ENCODE peak calls at places on chromosomes 2 and 18, in five cellular contexts. One of them, this sample, is unnamed.

GRCh38 chr18:28884304-28884703 is 707.4 kb upstream of the CDH2 start:
- DNase-seq in HepG2: no peak
- DNase-seq in GM23338: no peak
- DNase-seq in K562: no peak
- DNase-seq in SK-N-SH: no peak
- DNase-seq in this sample: no peak

GRCh38 chr2:71665168-71666093 is 212.1 kb downstream of the DYSF start:
- DNase-seq in GM23338: no peak
- DNase-seq in SK-N-SH: no peak
- DNase-seq in K562: no peak
- DNase-seq in HepG2: no peak
- DNase-seq in this sample: no peak

GRCh38 chr2:70995227-70995729 is 605 bp upstream of the TEX261 start:
- DNase-seq in SK-N-SH: peak; percentile 72
- DNase-seq in GM23338: peak; percentile 76
- DNase-seq in HepG2: peak; percentile 78
- DNase-seq in K562: peak; percentile 50
- DNase-seq in this sample: peak; percentile 56

GRCh38 chr2:125796784-125797183 is 859.2 kb upstream of the GYPC start:
- DNase-seq in HepG2: no peak
- DNase-seq in K562: no peak
- DNase-seq in SK-N-SH: no peak
- DNase-seq in GM23338: no peak
- DNase-seq in this sample: no peak

GRCh38 chr2:205752924-205753323 is 70.6 kb downstream of the NRP2 start:
- DNase-seq in HepG2: no peak
- DNase-seq in SK-N-SH: no peak
- DNase-seq in K562: no peak
- DNase-seq in GM23338: no peak
- DNase-seq in this sample: no peak

GRCh38 chr2:241321033-241321432 is 5.3 kb downstream of the SEPTIN2 start:
- DNase-seq in GM23338: no peak
- DNase-seq in HepG2: no peak
- DNase-seq in K562: no peak
- DNase-seq in SK-N-SH: no peak
- DNase-seq in this sample: no peak

GRCh38 chr18:49658871-49659378 is 97.1 kb downstream of the LIPG start:
- DNase-seq in HepG2: no peak
- DNase-seq in SK-N-SH: no peak
- DNase-seq in K562: no peak
- DNase-seq in GM23338: peak; percentile 50
- DNase-seq in this sample: no peak

GRCh38 chr2:80233333-80233732 is 71.2 kb downstream of the LRRTM1 start:
- DNase-seq in SK-N-SH: peak; percentile 50
- DNase-seq in HepG2: no peak
- DNase-seq in GM23338: no peak
- DNase-seq in K562: no peak
- DNase-seq in this sample: no peak

GRCh38 chr2:235270951-235271350 is 222.9 kb upstream of the AGAP1 start:
- DNase-seq in K562: no peak
- DNase-seq in SK-N-SH: no peak
- DNase-seq in HepG2: no peak
- DNase-seq in GM23338: no peak
- DNase-seq in this sample: peak; percentile 75

GRCh38 chr2:203579131-203579643 is 44.1 kb upstream of the RAPH1 start:
- DNase-seq in K562: no peak
- DNase-seq in GM23338: peak; percentile 41
- DNase-seq in HepG2: no peak
- DNase-seq in SK-N-SH: no peak
- DNase-seq in this sample: no peak

GRCh38 chr18:56696966-56697365 is 45.8 kb downstream of the WDR7 start:
- DNase-seq in GM23338: no peak
- DNase-seq in HepG2: no peak
- DNase-seq in K562: no peak
- DNase-seq in SK-N-SH: no peak
- DNase-seq in this sample: no peak

GRCh38 chr2:216974321-216975302 is 114.7 kb upstream of the TNP1 start:
- DNase-seq in HepG2: no peak
- DNase-seq in SK-N-SH: no peak
- DNase-seq in GM23338: no peak
- DNase-seq in K562: no peak
- DNase-seq in this sample: no peak

GRCh38 chr18:13437034-13437433 is 218.5 kb downstream of the LDLRAD4 start:
- DNase-seq in HepG2: no peak
- DNase-seq in SK-N-SH: no peak
- DNase-seq in K562: no peak
- DNase-seq in GM23338: no peak
- DNase-seq in this sample: no peak

GRCh38 chr2:45909677-45910191 is 258.3 kb downstream of the PRKCE start:
- DNase-seq in K562: no peak
- DNase-seq in HepG2: no peak
- DNase-seq in SK-N-SH: no peak
- DNase-seq in GM23338: no peak
- DNase-seq in this sample: no peak

GRCh38 chr2:75870654-75871137 is 160.0 kb upstream of the GCFC2 start:
- DNase-seq in SK-N-SH: no peak
- DNase-seq in GM23338: peak; percentile 31
- DNase-seq in HepG2: no peak
- DNase-seq in K562: no peak
- DNase-seq in this sample: no peak

GRCh38 chr2:241007880-241008710 is 9.7 kb downstream of the SNED1 start:
- DNase-seq in SK-N-SH: no peak
- DNase-seq in K562: no peak
- DNase-seq in GM23338: no peak
- DNase-seq in HepG2: no peak
- DNase-seq in this sample: no peak

GRCh38 chr2:88658318-88658717 is 31.1 kb upstream of the EIF2AK3 start:
- DNase-seq in K562: no peak
- DNase-seq in SK-N-SH: no peak
- DNase-seq in GM23338: no peak
- DNase-seq in HepG2: no peak
- DNase-seq in this sample: no peak

GRCh38 chr2:85794491-85795121 is 40.8 kb downstream of the ATOH8 start:
- DNase-seq in GM23338: no peak
- DNase-seq in HepG2: no peak
- DNase-seq in SK-N-SH: peak; percentile 67
- DNase-seq in K562: no peak
- DNase-seq in this sample: no peak

GRCh38 chr18:76394780-76395476 is 100.1 kb downstream of the ZNF516 start:
- DNase-seq in K562: no peak
- DNase-seq in HepG2: no peak
- DNase-seq in SK-N-SH: no peak
- DNase-seq in GM23338: no peak
- DNase-seq in this sample: no peak

GRCh38 chr2:201404699-201405275 is 46.5 kb downstream of the TRAK2 start:
- DNase-seq in K562: no peak
- DNase-seq in GM23338: peak; percentile 8
- DNase-seq in HepG2: no peak
- DNase-seq in SK-N-SH: no peak
- DNase-seq in this sample: no peak

GRCh38 chr2:21821697-21822227 is 698.0 kb downstream of the TDRD15 start:
- DNase-seq in K562: no peak
- DNase-seq in HepG2: no peak
- DNase-seq in SK-N-SH: no peak
- DNase-seq in GM23338: peak; percentile 14
- DNase-seq in this sample: no peak

GRCh38 chr2:7567646-7568045 is 650.4 kb downstream of the RNF144A start:
- DNase-seq in GM23338: peak; percentile 19
- DNase-seq in SK-N-SH: no peak
- DNase-seq in K562: no peak
- DNase-seq in HepG2: no peak
- DNase-seq in this sample: no peak

GRCh38 chr18:21191596-21192307 is 50.3 kb upstream of the GREB1L start:
- DNase-seq in HepG2: peak; percentile 42
- DNase-seq in K562: peak; percentile 13
- DNase-seq in GM23338: peak; percentile 86
- DNase-seq in SK-N-SH: peak; percentile 27
- DNase-seq in this sample: peak; percentile 31

GRCh38 chr18:21196426-21196825 is 45.6 kb upstream of the GREB1L start:
- DNase-seq in K562: no peak
- DNase-seq in SK-N-SH: no peak
- DNase-seq in HepG2: no peak
- DNase-seq in GM23338: no peak
- DNase-seq in this sample: no peak

GRCh38 chr18:21192308-21192624 is 49.8 kb upstream of the GREB1L start:
- DNase-seq in SK-N-SH: no peak
- DNase-seq in GM23338: no peak
- DNase-seq in K562: no peak
- DNase-seq in HepG2: no peak
- DNase-seq in this sample: no peak

GRCh38 chr18:21194871-21195771 is 46.9 kb upstream of the GREB1L start:
- DNase-seq in HepG2: peak; percentile 24
- DNase-seq in K562: peak; percentile 15
- DNase-seq in SK-N-SH: peak; percentile 29
- DNase-seq in GM23338: peak; percentile 67
- DNase-seq in this sample: peak; percentile 7
- H3K4me3 ChIP-seq in HepG2: no peak overlapping the region
- H3K4me3 ChIP-seq in K562: no peak overlapping the region
- H3K4me3 ChIP-seq in SK-N-SH: no peak overlapping the region
- H3K4me3 ChIP-seq in GM23338: no peak overlapping the region
- H3K4me3 ChIP-seq in this sample: no peak overlapping the region

GRCh38 chr2:171159326-171160118 is 1.2 kb downstream of the TLK1 start:
- DNase-seq in K562: peak; percentile 62
- DNase-seq in SK-N-SH: peak; percentile 76
- DNase-seq in HepG2: peak; percentile 66
- DNase-seq in GM23338: peak; percentile 61
- DNase-seq in this sample: peak; percentile 54

GRCh38 chr2:171161425-171162289 is 964 bp upstream of the TLK1 start:
- DNase-seq in GM23338: no peak
- DNase-seq in K562: peak; percentile 29
- DNase-seq in HepG2: no peak
- DNase-seq in SK-N-SH: peak; percentile 6
- DNase-seq in this sample: no peak

GRCh38 chr2:171158790-171159325 is 1.8 kb downstream of the TLK1 start:
- DNase-seq in HepG2: no peak
- DNase-seq in K562: no peak
- DNase-seq in SK-N-SH: peak; percentile 27
- DNase-seq in GM23338: no peak
- DNase-seq in this sample: no peak

GRCh38 chr2:171160630-171161424 is at the start of gene TLK1:
- DNase-seq in SK-N-SH: peak; percentile 92
- DNase-seq in K562: peak; percentile 93
- DNase-seq in GM23338: peak; percentile 82
- DNase-seq in HepG2: peak; percentile 73
- DNase-seq in this sample: peak; percentile 54

DNA sequence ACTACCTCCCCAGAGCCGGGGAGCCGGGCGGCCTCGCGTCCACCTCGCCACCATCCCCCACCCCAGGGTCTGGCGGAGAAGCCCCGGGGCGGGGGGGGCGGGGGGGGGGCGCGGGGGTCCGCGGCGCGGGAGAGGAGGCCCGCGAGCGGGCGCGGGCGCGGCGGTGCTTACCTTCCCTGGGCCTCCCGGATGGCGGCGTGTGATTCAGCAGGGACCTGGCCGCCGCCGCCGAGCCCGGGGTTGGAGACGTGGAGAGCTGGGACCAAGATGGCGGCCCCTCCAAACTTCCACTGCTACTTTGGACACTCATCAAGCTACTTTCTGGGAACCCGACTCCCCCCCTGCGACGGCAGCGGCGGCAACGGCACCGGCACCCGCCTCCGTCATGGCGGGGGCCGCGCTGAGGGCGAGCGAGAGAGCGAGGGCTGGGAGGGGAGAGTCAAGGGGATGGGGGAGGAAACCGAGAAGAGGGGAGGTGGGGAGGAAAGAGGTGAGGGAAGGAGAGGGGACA is 519 bp downstream of the TLK1 start:
- DNase-seq in GM23338: peak; percentile 72
- DNase-seq in SK-N-SH: peak; percentile 81
- DNase-seq in K562: peak; percentile 80
- DNase-seq in HepG2: peak; percentile 55
- DNase-seq in this sample: no peak
- TF ChIP-seq REST in GM23338: no peak
- TF ChIP-seq REST in SK-N-SH: no peak
- TF ChIP-seq REST in K562: no peak
- TF ChIP-seq REST in HepG2: peak; percentile 52
- TF ChIP-seq REST in this sample: peak; percentile 19

GRCh38 chr2:190533175-190533967 is 1.2 kb downstream of the NEMP2 start:
- DNase-seq in SK-N-SH: peak; percentile 17
- DNase-seq in K562: no peak
- DNase-seq in GM23338: no peak
- DNase-seq in HepG2: no peak
- DNase-seq in this sample: no peak
- TF ChIP-seq POLR2AphosphoS5 in SK-N-SH: no peak
- TF ChIP-seq POLR2AphosphoS5 in K562: no peak
- TF ChIP-seq POLR2AphosphoS5 in GM23338: no peak
- TF ChIP-seq POLR2AphosphoS5 in HepG2: no peak
- TF ChIP-seq POLR2AphosphoS5 in this sample: no peak

GRCh38 chr2:46942143-46942526 is 26.5 kb upstream of the MCFD2 start:
- DNase-seq in HepG2: no peak
- DNase-seq in GM23338: no peak
- DNase-seq in SK-N-SH: peak; percentile 42
- DNase-seq in K562: peak; percentile 30
- DNase-seq in this sample: no peak

GRCh38 chr2:46943881-46944798 is 28.5 kb upstream of the MCFD2 start:
- DNase-seq in SK-N-SH: no peak
- DNase-seq in HepG2: no peak
- DNase-seq in GM23338: no peak
- DNase-seq in K562: no peak
- DNase-seq in this sample: no peak

GRCh38 chr2:46945671-46946070 is 30.1 kb upstream of the MCFD2 start:
- DNase-seq in SK-N-SH: no peak
- DNase-seq in HepG2: no peak
- DNase-seq in K562: no peak
- DNase-seq in GM23338: no peak
- DNase-seq in this sample: no peak

GRCh38 chr2:46939596-46940359 is 24.2 kb upstream of the MCFD2 start:
- DNase-seq in GM23338: no peak
- DNase-seq in HepG2: peak; percentile 23
- DNase-seq in K562: no peak
- DNase-seq in SK-N-SH: no peak
- DNase-seq in this sample: peak; percentile 7

GRCh38 chr2:46942891-46943626 is 27.5 kb upstream of the MCFD2 start:
- DNase-seq in K562: no peak
- DNase-seq in GM23338: no peak
- DNase-seq in SK-N-SH: no peak
- DNase-seq in HepG2: no peak
- DNase-seq in this sample: no peak
- H3K4me3 ChIP-seq in K562: no peak overlapping the region
- H3K4me3 ChIP-seq in GM23338: peak overlapping the region; percentile 86
- H3K4me3 ChIP-seq in SK-N-SH: no peak overlapping the region
- H3K4me3 ChIP-seq in HepG2: peak overlapping the region; percentile 91
- H3K4me3 ChIP-seq in this sample: peak overlapping the region; percentile 90